ENCODE peak calls at places on chromosomes 3 and 15, in eight cellular contexts. D is endothelial cell of umbilical vein, Q is SK-N-SH, G is H1, I is HCT116, E is K562, V is A549, X is HepG2. L is an unnamed sample.

GRCh38 chr3:114554716-114555115 is 260.9 kb downstream of the TIGIT start:
- DNase-seq in I (no peak), X (no peak), D (no peak), V (no peak), G (no peak), E (no peak), Q (no peak), L (no peak)

GRCh38 chr15:80275946-80276345 is 23.9 kb upstream of the CTXND1 start:
- DNase-seq in G (no peak), I (no peak), D (no peak), X (no peak), E (no peak), V (peak; percentile 48), Q (no peak), L (peak; percentile 38)

GRCh38 chr15:69824075-69824876 is 273.4 kb downstream of the TLE3 start:
- DNase-seq in E (no peak), V (no peak), X (no peak), I (no peak), Q (no peak), G (no peak), D (no peak), L (no peak)

GRCh38 chr3:153160451-153161137 is 1.4 kb upstream of the RAP2B start:
- DNase-seq in D (peak; percentile 91), V (peak; percentile 87), E (peak; percentile 45), G (peak; percentile 85), Q (peak; percentile 72), I (peak; percentile 65), X (peak; percentile 62), L (peak; percentile 88)

GRCh38 chr15:55186331-55186730 is 10.4 kb downstream of the RSL24D1 start:
- DNase-seq in Q (no peak), E (no peak), X (no peak), I (no peak), V (no peak), G (no peak), D (peak; percentile 72), L (no peak)

GRCh38 chr3:67526246-67526645 is 128.2 kb downstream of the SUCLG2 start:
- DNase-seq in E (no peak), X (no peak), G (no peak), Q (no peak), D (no peak), I (no peak), V (no peak), L (peak; percentile 39)

GRCh38 chr3:111910806-111911205 is 51.7 kb downstream of the PHLDB2 start:
- DNase-seq in V (no peak), D (peak; percentile 65), E (no peak), X (no peak), Q (no peak), I (no peak), G (no peak), L (no peak)

GRCh38 chr15:63056843-63057242 is 14.3 kb downstream of the TPM1 start:
- DNase-seq in I (no peak), X (no peak), E (no peak), Q (no peak), V (no peak), D (no peak), G (no peak), L (no peak)

GRCh38 chr3:185727873-185728272 is 97.0 kb downstream of the IGF2BP2 start:
- DNase-seq in I (no peak), G (no peak), X (no peak), Q (no peak), D (no peak), E (no peak), V (no peak), L (no peak)

GRCh38 chr3:162743091-162743490 is 1246.5 kb downstream of the OTOL1 start:
- DNase-seq in Q (no peak), D (no peak), G (no peak), I (no peak), V (no peak), X (no peak), E (no peak), L (no peak)

GRCh38 chr3:120425877-120426276 is 24.9 kb downstream of the FSTL1 start:
- DNase-seq in G (no peak), V (no peak), Q (peak; percentile 26), X (no peak), E (no peak), D (peak; percentile 78), I (no peak), L (no peak)

GRCh38 chr15:88950600-88951160 is 37.5 kb upstream of the MFGE8 start:
- DNase-seq in D (no peak), E (no peak), Q (no peak), V (no peak), G (no peak), X (no peak), I (no peak), L (no peak)

GRCh38 chr3:121878411-121878810 is 15.8 kb upstream of the SLC15A2 start:
- DNase-seq in D (no peak), E (no peak), I (no peak), G (no peak), Q (no peak), V (no peak), X (no peak), L (no peak)

GRCh38 chr15:60529332-60529731 is 50.4 kb upstream of the ICE2 start:
- DNase-seq in I (no peak), D (no peak), E (no peak), X (no peak), Q (no peak), G (no peak), V (no peak), L (no peak)

GRCh38 chr15:57920916-57921315 is 144.6 kb downstream of the ALDH1A2 start:
- DNase-seq in V (no peak), D (peak; percentile 32), Q (no peak), E (no peak), I (no peak), G (no peak), X (no peak), L (no peak)

GRCh38 chr15:92887869-92888268 is 12.3 kb upstream of the CHD2 start:
- DNase-seq in I (no peak), V (no peak), X (no peak), G (no peak), Q (no peak), D (no peak), E (no peak), L (no peak)

DNA sequence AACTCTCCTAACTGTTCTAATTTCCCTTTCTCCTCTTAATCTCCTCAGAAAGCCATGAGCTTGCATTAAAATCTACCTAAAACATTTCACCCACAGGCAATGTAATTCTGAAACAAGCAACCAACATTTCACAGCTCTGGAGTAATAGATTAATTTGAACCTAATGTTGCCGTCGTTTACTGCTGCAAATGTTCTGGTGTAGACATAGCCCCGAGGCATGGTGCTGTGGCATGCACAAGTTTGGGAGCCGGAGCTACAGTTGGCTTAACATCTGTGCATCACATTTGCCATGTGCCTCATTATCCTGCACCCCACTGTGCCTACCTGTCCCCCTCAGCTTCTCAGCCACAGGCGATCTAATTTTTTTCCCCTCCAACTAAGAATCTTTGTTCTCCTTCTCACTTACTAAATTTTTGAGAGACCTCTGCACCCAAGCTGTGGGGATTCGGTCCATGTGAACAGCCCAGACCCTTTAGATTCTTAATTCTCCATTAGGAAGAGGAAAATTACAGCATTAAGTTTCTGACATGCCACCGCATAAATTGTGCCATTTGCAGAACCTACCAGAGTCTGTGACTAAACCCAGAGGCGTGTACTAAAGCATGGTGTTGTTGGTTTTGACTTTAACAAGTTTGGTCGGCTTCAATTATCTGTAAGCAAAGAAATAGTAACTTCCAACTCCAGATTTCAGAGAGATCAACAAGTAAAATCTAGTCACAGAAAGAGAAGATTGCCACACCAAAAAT is 419.2 kb downstream of the MECOM start:
- DNase-seq in E (no peak), V (no peak), G (no peak), X (no peak), Q (peak; percentile 16), I (no peak), D (peak; percentile 64), L (no peak)
- H3K4me3 ChIP-seq in E (no peak overlapping the region), V (no peak overlapping the region), G (no peak overlapping the region), X (no peak overlapping the region), Q (no peak overlapping the region), I (no peak overlapping the region), D (peak overlapping the region; percentile 79), L (no peak overlapping the region)

DNA sequence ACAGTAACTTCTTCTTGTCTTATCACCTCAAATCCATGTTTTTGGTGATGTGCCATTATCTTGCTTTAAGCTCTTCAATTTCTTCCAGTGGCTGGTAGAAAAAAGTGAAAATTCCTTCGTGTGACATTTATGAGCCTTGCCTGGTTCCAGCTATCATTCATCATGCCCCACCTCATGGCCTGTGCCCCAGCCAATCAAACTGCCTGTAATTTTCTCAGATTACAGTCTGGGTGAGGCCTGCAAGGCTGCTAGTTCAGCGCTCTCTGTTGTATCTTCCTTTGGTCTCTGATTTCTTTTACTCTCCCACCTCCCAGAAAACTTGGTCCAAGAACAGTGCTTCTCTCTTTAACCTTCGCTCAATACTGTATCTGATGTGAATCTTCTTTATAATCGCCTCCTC is 249.3 kb upstream of the ZNF717 start:
- DNase-seq in I (no peak), D (no peak), Q (no peak), X (no peak), V (no peak), E (no peak), G (no peak), L (no peak)
- TF ChIP-seq MAX in I (no peak), D (no peak), Q (no peak), X (no peak), V (no peak), E (no peak), G (peak; percentile 62), L (no peak)

GRCh38 chr3:135083756-135084155 is 288.7 kb downstream of the EPHB1 start:
- DNase-seq in I (no peak), D (no peak), Q (no peak), G (no peak), X (no peak), E (no peak), V (no peak), L (no peak)

GRCh38 chr3:135084404-135084803 is 289.3 kb downstream of the EPHB1 start:
- DNase-seq in G (no peak), Q (no peak), V (no peak), D (no peak), X (no peak), E (no peak), I (no peak), L (no peak)

GRCh38 chr3:135081451-135082434 is 286.7 kb downstream of the EPHB1 start:
- DNase-seq in G (no peak), V (no peak), I (no peak), X (no peak), Q (no peak), E (no peak), D (no peak), L (no peak)

GRCh38 chr3:135083179-135083578 is 288.1 kb downstream of the EPHB1 start:
- DNase-seq in Q (no peak), E (no peak), D (no peak), V (no peak), G (no peak), X (no peak), I (no peak), L (no peak)

DNA sequence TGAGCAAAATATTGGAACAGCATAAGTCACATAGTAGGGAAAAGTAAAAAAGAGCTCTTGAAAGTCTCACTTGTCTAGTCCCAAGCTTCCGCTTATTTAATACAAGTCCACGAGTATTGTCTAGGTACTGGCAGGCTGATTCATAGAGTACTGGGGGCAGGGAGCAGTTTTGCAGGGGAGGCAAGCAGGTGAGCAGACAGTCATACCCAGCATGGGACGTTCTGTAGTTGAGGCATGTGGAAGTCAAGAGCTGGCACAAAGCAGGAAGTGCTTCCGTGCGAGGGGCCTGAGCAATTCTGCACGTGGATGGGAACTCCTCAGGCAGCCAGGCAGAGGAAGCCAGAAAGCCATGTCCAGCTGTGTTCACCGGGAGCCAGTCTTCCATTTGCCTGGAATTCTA is 287.6 kb downstream of the EPHB1 start:
- DNase-seq in D (no peak), G (no peak), Q (no peak), E (no peak), I (no peak), X (no peak), V (no peak), L (no peak)
- H3K4me3 ChIP-seq in D (no peak overlapping the region), G (no peak overlapping the region), Q (no peak overlapping the region), E (no peak overlapping the region), I (no peak overlapping the region), X (no peak overlapping the region), V (no peak overlapping the region), L (no peak overlapping the region)

GRCh38 chr3:44045476-44046275 is 196.0 kb upstream of the TOPAZ1 start:
- DNase-seq in G (no peak), I (no peak), E (no peak), D (no peak), Q (peak; percentile 33), X (no peak), V (no peak), L (peak; percentile 69)
- TF ChIP-seq MAX in G (no peak), I (no peak), E (no peak), D (no peak), Q (no peak), X (no peak), V (no peak), L (no peak)